ENCODE peak calls at places on chromosomes 3 and 15, in four cellular contexts. V is H9, R is body of pancreas, X is colonic mucosa. I is an unnamed sample.

GRCh38 chr3:176032043-176032442 is 1165.2 kb downstream of the TBL1XR1 start:
- DNase-seq in V (no peak), R (no peak), X (no peak), I (no peak)

GRCh38 chr3:25592510-25592968 is 72.2 kb downstream of the TOP2B start:
- DNase-seq in V (no peak), R (no peak), X (no peak), I (peak)

GRCh38 chr3:9935966-9936365 is 2.3 kb downstream of the CRELD1 start:
- DNase-seq in V (no peak), R (no peak), X (no peak), I (no peak)

GRCh38 chr3:31878231-31878838 is 102.7 kb downstream of the OSBPL10 start:
- DNase-seq in V (no peak), R (no peak), X (no peak), I (no peak)

GRCh38 chr3:65285956-65286355 is 598.2 kb upstream of the ADAMTS9 start:
- DNase-seq in V (no peak), R (no peak), X (no peak), I (no peak)

GRCh38 chr15:49145651-49146609 is 9.5 kb downstream of the COPS2 start:
- DNase-seq in V (no peak), R (peak), X (peak), I (peak)

GRCh38 chr3:183131735-183132134 is 30.8 kb downstream of the LAMP3 start:
- DNase-seq in V (no peak), R (no peak), X (no peak), I (no peak)

GRCh38 chr15:75104804-75105557 is 81.6 kb downstream of the PPCDC start:
- DNase-seq in V (no peak), R (no peak), X (peak), I (peak)

GRCh38 chr3:157533298-157533870 is 30.2 kb upstream of the VEPH1 start:
- DNase-seq in V (no peak), R (no peak), X (no peak), I (no peak)

GRCh38 chr3:36596411-36596810 is 167.9 kb downstream of the DCLK3 start:
- DNase-seq in V (no peak), R (no peak), X (no peak), I (no peak)

GRCh38 chr15:60585743-60586708 is 107.1 kb upstream of the ICE2 start:
- DNase-seq in V (no peak), R (peak), X (peak), I (peak)

GRCh38 chr3:28800203-28800602 is 451.6 kb upstream of the AZI2 start:
- DNase-seq in V (no peak), R (no peak), X (no peak), I (no peak)

GRCh38 chr3:50554553-50554952 is 13.0 kb downstream of the C3orf18 start:
- DNase-seq in V (no peak), R (no peak), X (no peak), I (no peak)

GRCh38 chr3:52512105-52512504 is 17.0 kb downstream of the STAB1 start:
- DNase-seq in V (no peak), R (no peak), X (no peak), I (no peak)

GRCh38 chr3:84965141-84965540 is 6.4 kb downstream of the CADM2 start:
- DNase-seq in V (peak), R (no peak), X (no peak), I (peak)

GRCh38 chr3:60573494-60573893 is 677.8 kb downstream of the FHIT start:
- DNase-seq in V (no peak), R (no peak), X (no peak), I (no peak)

GRCh38 chr3:134197681-134198261 is 52.9 kb downstream of the RYK start:
- DNase-seq in V (no peak), R (no peak), X (no peak), I (peak)

GRCh38 chr3:99941211-99941610 is 123.5 kb downstream of the CMSS1 start:
- DNase-seq in V (no peak), R (no peak), X (no peak), I (peak)
- H3K27ac ChIP-seq in V (no peak), R (no peak), X (no peak), I (peak)

GRCh38 chr15:98549741-98550140 is 98.6 kb upstream of the IGF1R start:
- DNase-seq in V (no peak), R (no peak), X (no peak), I (no peak)

GRCh38 chr15:98547255-98547654 is 101.1 kb upstream of the IGF1R start:
- DNase-seq in V (no peak), R (no peak), X (no peak), I (no peak)

GRCh38 chr15:98549003-98549402 is 99.3 kb upstream of the IGF1R start:
- DNase-seq in V (no peak), R (no peak), X (no peak), I (no peak)

GRCh38 chr15:98547741-98548166 is 100.6 kb upstream of the IGF1R start:
- DNase-seq in V (peak), R (no peak), X (peak), I (no peak)

GRCh38 chr15:98548172-98548971 is 100.0 kb upstream of the IGF1R start:
- DNase-seq in V (peak), R (peak), X (peak), I (no peak)
- TF ChIP-seq CTCF in V (peak), R (peak), X (no peak), I (no peak)

GRCh38 chr3:167733961-167734497 is 663 bp downstream of the PDCD10 start:
- DNase-seq in V (no peak), R (no peak), X (no peak), I (no peak)

GRCh38 chr3:167736997-167737396 is 1.5 kb downstream of the SERPINI1 start:
- DNase-seq in V (no peak), R (no peak), X (no peak), I (no peak)

GRCh38 chr3:167734498-167735232 is at the start of gene PDCD10:
- DNase-seq in V (peak), R (peak), X (peak), I (peak)

GRCh38 chr3:167736264-167736787 is 805 bp downstream of the SERPINI1 start:
- DNase-seq in V (no peak), R (no peak), X (no peak), I (no peak)

DNA sequence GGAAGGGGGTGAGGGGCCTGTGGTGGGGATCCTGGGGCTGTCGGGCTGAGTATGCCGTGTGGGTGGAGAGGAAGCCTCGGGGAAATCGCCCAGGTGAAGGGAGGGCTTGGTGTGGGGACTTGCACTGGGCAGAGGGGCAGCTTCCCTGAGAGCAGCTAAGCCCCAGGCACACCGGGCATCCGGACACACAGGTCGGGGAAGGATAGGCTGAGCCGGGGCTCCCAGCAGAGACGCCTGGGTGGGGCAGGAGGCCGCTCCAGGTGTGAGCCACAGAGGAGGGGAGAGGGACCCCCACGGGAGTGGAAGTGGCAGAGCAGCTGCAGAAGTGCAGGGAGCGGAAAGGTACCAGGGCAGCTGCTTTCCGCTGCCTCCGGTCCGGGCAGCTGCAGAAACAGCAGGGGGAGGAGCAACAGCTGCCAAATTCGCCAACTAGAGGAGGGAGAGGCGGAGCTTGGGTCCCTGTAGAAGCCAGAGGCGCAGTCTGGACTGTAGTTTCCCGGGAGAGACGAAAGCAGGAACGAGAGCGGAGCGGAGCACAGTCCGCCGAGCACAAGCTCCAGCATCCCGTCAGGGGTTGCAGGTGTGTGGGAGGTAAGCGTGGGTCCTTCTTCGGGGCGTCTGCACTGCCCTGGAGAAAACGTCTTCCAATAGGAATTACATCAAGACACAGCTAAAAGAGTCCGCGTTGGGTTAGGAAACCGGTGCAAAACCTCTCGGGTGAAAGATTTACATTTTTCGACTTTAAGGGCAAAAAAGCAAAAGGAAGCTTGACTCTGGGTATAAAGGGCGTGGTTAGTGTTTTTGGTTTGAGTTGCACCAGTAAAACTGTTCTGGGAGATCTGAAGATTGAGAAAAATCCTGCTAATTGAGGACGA is at the start of gene SERPINI1:
- DNase-seq in V (peak), R (peak), X (peak), I (peak)
- H3K27ac ChIP-seq in V (peak), R (peak), X (peak), I (peak)

GRCh38 chr15:78995921-78996780 is 51.3 kb upstream of the CTSH start:
- DNase-seq in V (no peak), R (no peak), X (no peak), I (no peak)

GRCh38 chr15:78997981-78998499 is 53.2 kb upstream of the CTSH start:
- DNase-seq in V (no peak), R (no peak), X (no peak), I (no peak)

GRCh38 chr15:79002631-79003030 is 57.8 kb upstream of the CTSH start:
- DNase-seq in V (no peak), R (no peak), X (no peak), I (no peak)

GRCh38 chr15:78996876-78997275 is 52.0 kb upstream of the CTSH start:
- DNase-seq in V (no peak), R (no peak), X (no peak), I (peak)

GRCh38 chr15:78998526-78998925 is 53.7 kb upstream of the CTSH start:
- DNase-seq in V (no peak), R (no peak), X (no peak), I (no peak)
- TF ChIP-seq CTCF in V (no peak), R (no peak), X (no peak), I (no peak)

GRCh38 chr3:11507719-11508118 is 136.0 kb downstream of the VGLL4 start:
- DNase-seq in V (no peak), R (no peak), X (no peak), I (no peak)
- H3K27ac ChIP-seq in V (no peak), R (no peak), X (peak), I (no peak)

DNA sequence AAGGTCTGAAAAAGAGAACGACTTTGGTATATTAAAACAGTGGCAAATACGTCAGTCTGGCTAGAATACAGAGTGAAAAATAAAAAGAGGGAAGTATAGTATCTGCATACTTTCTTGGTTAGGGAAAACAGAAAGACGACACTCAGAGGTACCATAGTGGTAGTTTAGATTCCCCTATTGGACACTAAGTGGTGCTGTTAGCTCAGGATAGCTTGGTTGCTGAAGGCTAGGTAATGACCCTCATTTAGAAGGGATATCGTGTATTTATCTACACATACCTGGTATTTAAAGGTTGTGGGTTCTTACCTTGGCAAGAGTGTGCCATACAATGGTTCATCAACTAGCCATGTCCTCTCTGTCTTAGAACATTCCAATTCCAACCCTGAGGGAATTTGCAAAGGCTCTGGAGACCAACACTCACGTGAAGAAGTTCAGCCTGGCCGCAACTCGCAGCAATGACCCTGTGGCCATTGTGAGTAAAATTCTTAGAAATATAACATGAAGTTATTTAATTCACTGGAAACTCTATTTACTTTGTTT is 31.0 kb downstream of the TMOD2 start:
- DNase-seq in V (no peak), R (no peak), X (no peak), I (peak)
- TF ChIP-seq CTCF in V (peak), R (no peak), X (no peak), I (peak)

DNA sequence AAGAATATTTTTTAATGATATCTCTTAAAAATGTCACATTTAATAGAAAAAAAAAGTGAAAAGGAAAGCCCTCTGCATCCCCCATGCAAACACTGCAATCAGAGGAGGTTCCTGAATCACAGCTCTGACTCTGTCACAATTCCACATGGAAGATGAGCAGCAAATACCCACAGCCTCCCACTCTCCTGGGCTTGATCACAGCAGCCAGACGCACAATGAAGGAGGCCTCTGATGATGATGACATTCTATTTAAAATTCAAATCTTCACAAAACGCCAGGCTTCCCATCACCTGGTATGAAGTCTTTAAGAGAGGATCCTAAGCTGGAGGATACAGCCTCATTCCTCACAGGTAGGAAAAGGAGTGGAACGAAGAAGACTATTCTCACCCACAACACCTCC is 9.1 kb upstream of the DIS3L start:
- DNase-seq in V (no peak), R (no peak), X (no peak), I (no peak)
- H3K27ac ChIP-seq in V (no peak), R (no peak), X (no peak), I (no peak)

GRCh38 chr3:100893108-100893507 is 100.1 kb downstream of the ABI3BP start:
- DNase-seq in V (no peak), R (no peak), X (no peak), I (no peak)

GRCh38 chr3:100891033-100891432 is 102.2 kb downstream of the ABI3BP start:
- DNase-seq in V (no peak), R (no peak), X (no peak), I (no peak)

GRCh38 chr3:100896994-100897393 is 96.2 kb downstream of the ABI3BP start:
- DNase-seq in V (no peak), R (no peak), X (no peak), I (no peak)

GRCh38 chr3:100891827-100892226 is 101.4 kb downstream of the ABI3BP start:
- DNase-seq in V (no peak), R (no peak), X (no peak), I (no peak)

GRCh38 chr3:100893590-100893989 is 99.6 kb downstream of the ABI3BP start:
- DNase-seq in V (peak), R (no peak), X (no peak), I (no peak)
- TF ChIP-seq CTCF in V (peak), R (no peak), X (no peak), I (peak)

I was measured in PC-9.